ENCODE peak calls at places on chromosome 6, in four cellular contexts. A is HEK293T, Y is GM12878, E is HepG2. B is an unnamed sample.

GRCh38 chr6:124226396-124226795 is 422.7 kb downstream of the NKAIN2 start:
- DNase-seq in A (no peak), Y (no peak), E (no peak), B (no peak)

GRCh38 chr6:125924169-125924568 is 32.4 kb upstream of the HINT3 start:
- DNase-seq in A (no peak), Y (no peak), E (no peak), B (peak)

GRCh38 chr6:11972806-11973205 is 39.3 kb upstream of the HIVEP1 start:
- DNase-seq in A (no peak), Y (no peak), E (no peak), B (no peak)

GRCh38 chr6:42230320-42231034 is 12.8 kb upstream of the MRPS10 start:
- DNase-seq in A (peak), Y (no peak), E (no peak), B (peak)

GRCh38 chr6:83536034-83536646 is 23.8 kb downstream of the PRSS35 start:
- DNase-seq in A (peak), Y (peak), E (peak), B (peak)

GRCh38 chr6:97586344-97586743 is 303.3 kb upstream of the MMS22L start:
- DNase-seq in A (peak), Y (no peak), E (peak), B (no peak)

GRCh38 chr6:151330130-151330715 is 61.1 kb downstream of the ZBTB2 start:
- DNase-seq in A (no peak), Y (no peak), E (no peak), B (no peak)

GRCh38 chr6:26025894-26026832 is 61.1 kb upstream of the HFE start:
- DNase-seq in A (peak), Y (peak), E (peak), B (peak)

GRCh38 chr6:47248446-47248845 is 61.3 kb downstream of the TNFRSF21 start:
- DNase-seq in A (no peak), Y (no peak), E (no peak), B (no peak)

GRCh38 chr6:6717953-6718352 is 129.4 kb downstream of the LY86 start:
- DNase-seq in A (no peak), Y (no peak), E (no peak), B (no peak)

GRCh38 chr6:153503810-153504209 is 372.7 kb upstream of the RGS17 start:
- DNase-seq in A (peak), Y (no peak), E (peak), B (no peak)

GRCh38 chr6:160102956-160103824 is 18.4 kb upstream of the SLC22A1 start:
- DNase-seq in A (peak), Y (no peak), E (peak), B (peak)

GRCh38 chr6:168129292-168130167 is 50.5 kb upstream of the FRMD1 start:
- DNase-seq in A (no peak), Y (no peak), E (no peak), B (no peak)

GRCh38 chr6:39804666-39805065 is 12.5 kb downstream of the DAAM2 start:
- DNase-seq in A (no peak), Y (no peak), E (no peak), B (no peak)

GRCh38 chr6:107275330-107275865 is 160.1 kb upstream of the BEND3 start:
- DNase-seq in A (no peak), Y (no peak), E (no peak), B (peak)

GRCh38 chr6:100664274-100665040 is 199.7 kb upstream of the SIM1 start:
- DNase-seq in A (peak), Y (no peak), E (no peak), B (peak)

GRCh38 chr6:3406928-3407809 is 49.7 kb downstream of the SLC22A23 start:
- DNase-seq in A (no peak), Y (no peak), E (no peak), B (peak)

GRCh38 chr6:41488392-41489129 is 57.6 kb upstream of the FOXP4 start:
- DNase-seq in A (peak), Y (peak), E (peak), B (no peak)

GRCh38 chr6:3340358-3340798 is 81.6 kb downstream of the PSMG4 start:
- DNase-seq in A (no peak), Y (no peak), E (no peak), B (no peak)

GRCh38 chr6:13715444-13715883 is 3.8 kb upstream of the RANBP9 start:
- DNase-seq in A (no peak), Y (peak), E (peak), B (peak)

GRCh38 chr6:23027281-23027680 is 457.9 kb downstream of the HDGFL1 start:
- DNase-seq in A (no peak), Y (no peak), E (no peak), B (no peak)

GRCh38 chr6:141562181-141562800 is 570.4 kb upstream of the GJE1 start:
- DNase-seq in A (peak), Y (no peak), E (no peak), B (peak)

GRCh38 chr6:90290991-90291390 is 5.7 kb downstream of the BACH2 start:
- DNase-seq in A (no peak), Y (no peak), E (no peak), B (no peak)

GRCh38 chr6:133707456-133707855 is 181.5 kb upstream of the TCF21 start:
- DNase-seq in A (no peak), Y (peak), E (no peak), B (no peak)

GRCh38 chr6:90397929-90398674 is 101.5 kb upstream of the BACH2 start:
- DNase-seq in A (no peak), Y (no peak), E (no peak), B (no peak)

GRCh38 chr6:142088858-142089216 is 43.9 kb upstream of the GJE1 start:
- DNase-seq in A (no peak), Y (no peak), E (no peak), B (peak)

GRCh38 chr6:36979343-36979742 is 6.7 kb downstream of the MTCH1 start:
- DNase-seq in A (no peak), Y (no peak), E (no peak), B (no peak)

GRCh38 chr6:53694800-53695394 is 29.3 kb upstream of the KLHL31 start:
- DNase-seq in A (no peak), Y (no peak), E (no peak), B (no peak)

GRCh38 chr6:159969921-159970320 is 1.0 kb downstream of the IGF2R start:
- DNase-seq in A (peak), Y (no peak), E (peak), B (peak)

GRCh38 chr6:12028194-12028593 is 16.1 kb downstream of the HIVEP1 start:
- DNase-seq in A (no peak), Y (no peak), E (no peak), B (no peak)

GRCh38 chr6:162442675-162443074 is 284.9 kb downstream of the PRKN start:
- DNase-seq in A (peak), Y (no peak), E (peak), B (no peak)

GRCh38 chr6:40810176-40810575 is 223.0 kb upstream of the LRFN2 start:
- DNase-seq in A (no peak), Y (no peak), E (no peak), B (no peak)

GRCh38 chr6:44575644-44576043 is 188.1 kb downstream of the CDC5L start:
- DNase-seq in A (no peak), Y (no peak), E (no peak), B (no peak)

GRCh38 chr6:11350294-11350693 is 117.8 kb upstream of the NEDD9 start:
- DNase-seq in A (no peak), Y (no peak), E (peak), B (no peak)

GRCh38 chr6:110990835-110991576 is 9.2 kb downstream of the RPF2 start:
- DNase-seq in A (no peak), Y (no peak), E (no peak), B (no peak)

GRCh38 chr6:128827675-128828464 is 55.1 kb upstream of the LAMA2 start:
- DNase-seq in A (no peak), Y (no peak), E (no peak), B (no peak)

GRCh38 chr6:79640146-79641111 is 9.3 kb downstream of the SH3BGRL2 start:
- DNase-seq in A (no peak), Y (no peak), E (no peak), B (no peak)

GRCh38 chr6:111601875-111602274 is 3.8 kb downstream of the TRAF3IP2 start:
- DNase-seq in A (no peak), Y (no peak), E (no peak), B (no peak)

GRCh38 chr6:148287979-148288378 is 54.7 kb upstream of the SASH1 start:
- DNase-seq in A (no peak), Y (no peak), E (no peak), B (no peak)
- TF ChIP-seq TARDBP in A (no peak), Y (no peak), E (no peak), B (no peak)

DNA sequence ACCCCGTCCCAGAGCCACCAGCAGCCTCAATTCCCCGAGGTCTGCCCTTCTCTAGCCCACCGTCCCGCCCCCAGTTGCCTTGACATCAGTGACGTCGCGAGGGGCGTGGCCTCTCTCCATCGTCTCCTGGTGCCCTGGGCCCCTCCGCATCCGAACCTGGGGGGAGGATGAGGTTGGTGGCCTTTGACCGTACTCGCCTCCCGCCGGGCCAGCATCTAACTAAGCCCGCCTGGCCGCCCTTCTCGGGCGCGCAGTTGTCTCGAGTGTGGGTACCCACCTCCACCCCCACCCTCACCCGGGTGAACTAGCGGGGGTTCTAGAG is 5.5 kb upstream of the ARMC12 start:
- DNase-seq in A (peak), Y (peak), E (peak), B (peak)
- TF ChIP-seq TARDBP in A (no peak), Y (no peak), E (no peak), B (no peak)

DNA sequence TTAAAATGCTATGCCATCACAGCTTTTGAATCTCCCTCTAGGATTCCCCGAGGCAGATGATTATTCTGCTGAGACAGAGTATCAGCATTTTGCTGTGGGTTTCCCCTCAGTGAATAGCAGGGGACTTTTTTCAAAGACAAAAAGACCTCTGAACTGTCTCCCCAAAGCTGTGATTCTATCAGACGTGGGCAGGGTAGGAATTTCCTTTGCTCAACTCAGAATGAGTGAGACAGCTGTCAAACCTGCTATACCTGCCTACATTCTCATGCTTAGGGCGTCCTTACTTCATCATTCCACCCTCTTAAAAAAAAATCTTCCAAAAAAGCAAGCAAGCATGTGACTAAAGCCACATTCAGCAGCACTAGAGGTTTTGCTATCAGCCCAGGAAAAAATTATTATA is 147.6 kb upstream of the FAM83B start:
- DNase-seq in A (no peak), Y (peak), E (no peak), B (no peak)
- TF ChIP-seq TARDBP in A (no peak), Y (no peak), E (no peak), B (no peak)

DNA sequence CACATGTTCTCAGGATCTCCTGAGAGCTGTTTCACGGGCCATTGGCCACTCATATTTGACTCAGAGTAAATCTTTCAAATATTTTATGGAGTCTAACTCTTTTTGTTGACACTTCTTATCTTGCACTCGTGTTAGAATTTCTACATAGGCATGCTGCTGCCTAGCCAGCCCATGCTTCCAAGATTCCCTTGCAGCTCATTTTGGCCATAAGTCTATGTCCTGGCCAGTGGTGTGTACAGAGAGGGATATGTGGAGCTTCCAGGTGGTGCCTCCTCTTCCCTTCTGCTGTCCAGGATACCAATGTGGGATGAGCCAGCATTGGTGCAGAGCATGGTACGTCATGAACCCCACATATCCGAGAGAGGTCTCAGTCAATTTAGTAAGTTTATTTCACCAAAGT is 522.6 kb downstream of the QKI start:
- DNase-seq in A (no peak), Y (no peak), E (no peak), B (no peak)
- TF ChIP-seq TARDBP in A (no peak), Y (no peak), E (no peak), B (no peak)

B was measured in K562.